ENCODE peak calls at places on chromosomes 11 and 22, in four cellular contexts. One of them, this sample, is unnamed.

GRCh38 chr11:31060880-31061279 is 308.7 kb downstream of the DCDC1 start:
- DNase-seq in naive thymus-derived CD4-positive, alpha-beta T cell: no peak
- DNase-seq in IMR-90: peak
- DNase-seq in A549: peak
- DNase-seq in this sample: no peak

GRCh38 chr11:35304393-35304790 is 115.0 kb downstream of the SLC1A2 start:
- DNase-seq in A549: peak
- DNase-seq in naive thymus-derived CD4-positive, alpha-beta T cell: peak
- DNase-seq in IMR-90: peak
- DNase-seq in this sample: no peak

GRCh38 chr11:77806415-77806814 is 14.1 kb downstream of the RSF1 start:
- DNase-seq in IMR-90: no peak
- DNase-seq in A549: no peak
- DNase-seq in naive thymus-derived CD4-positive, alpha-beta T cell: no peak
- DNase-seq in this sample: no peak

GRCh38 chr11:72828081-72828567 is 13.9 kb downstream of the ATG16L2 start:
- DNase-seq in A549: no peak
- DNase-seq in IMR-90: peak
- DNase-seq in naive thymus-derived CD4-positive, alpha-beta T cell: no peak
- DNase-seq in this sample: no peak

GRCh38 chr11:44958165-44958564 is 7.5 kb upstream of the TP53I11 start:
- DNase-seq in A549: no peak
- DNase-seq in naive thymus-derived CD4-positive, alpha-beta T cell: no peak
- DNase-seq in IMR-90: no peak
- DNase-seq in this sample: no peak

GRCh38 chr22:39967996-39968968 is 8.1 kb downstream of the TMA7B start:
- DNase-seq in IMR-90: no peak
- DNase-seq in A549: no peak
- DNase-seq in naive thymus-derived CD4-positive, alpha-beta T cell: no peak
- DNase-seq in this sample: no peak

GRCh38 chr11:59206635-59207034 is 6.1 kb downstream of the MPEG1 start:
- DNase-seq in IMR-90: peak
- DNase-seq in A549: peak
- DNase-seq in naive thymus-derived CD4-positive, alpha-beta T cell: no peak
- DNase-seq in this sample: no peak

GRCh38 chr11:133842730-133843129 is 2.6 kb downstream of the SPATA19 start:
- DNase-seq in A549: no peak
- DNase-seq in naive thymus-derived CD4-positive, alpha-beta T cell: no peak
- DNase-seq in IMR-90: no peak
- DNase-seq in this sample: no peak

GRCh38 chr11:1356007-1356435 is 33.7 kb upstream of the BRSK2 start:
- DNase-seq in naive thymus-derived CD4-positive, alpha-beta T cell: no peak
- DNase-seq in IMR-90: no peak
- DNase-seq in A549: no peak
- DNase-seq in this sample: no peak

GRCh38 chr11:47979378-47980092 is 824 bp upstream of the PTPRJ start:
- DNase-seq in IMR-90: no peak
- DNase-seq in A549: peak
- DNase-seq in naive thymus-derived CD4-positive, alpha-beta T cell: no peak
- DNase-seq in this sample: no peak

GRCh38 chr22:48755332-48755949 is 1072.2 kb downstream of the BRD1 start:
- DNase-seq in IMR-90: no peak
- DNase-seq in A549: no peak
- DNase-seq in naive thymus-derived CD4-positive, alpha-beta T cell: no peak
- DNase-seq in this sample: no peak

GRCh38 chr22:48753752-48754517 is 1073.7 kb downstream of the BRD1 start:
- DNase-seq in A549: no peak
- DNase-seq in IMR-90: no peak
- DNase-seq in naive thymus-derived CD4-positive, alpha-beta T cell: no peak
- DNase-seq in this sample: no peak

GRCh38 chr22:48756146-48757111 is 1071.2 kb downstream of the BRD1 start:
- DNase-seq in IMR-90: no peak
- DNase-seq in naive thymus-derived CD4-positive, alpha-beta T cell: no peak
- DNase-seq in A549: peak
- DNase-seq in this sample: no peak

GRCh38 chr22:48753381-48753730 is 1074.3 kb downstream of the BRD1 start:
- DNase-seq in IMR-90: no peak
- DNase-seq in A549: no peak
- DNase-seq in naive thymus-derived CD4-positive, alpha-beta T cell: no peak
- DNase-seq in this sample: no peak

DNA sequence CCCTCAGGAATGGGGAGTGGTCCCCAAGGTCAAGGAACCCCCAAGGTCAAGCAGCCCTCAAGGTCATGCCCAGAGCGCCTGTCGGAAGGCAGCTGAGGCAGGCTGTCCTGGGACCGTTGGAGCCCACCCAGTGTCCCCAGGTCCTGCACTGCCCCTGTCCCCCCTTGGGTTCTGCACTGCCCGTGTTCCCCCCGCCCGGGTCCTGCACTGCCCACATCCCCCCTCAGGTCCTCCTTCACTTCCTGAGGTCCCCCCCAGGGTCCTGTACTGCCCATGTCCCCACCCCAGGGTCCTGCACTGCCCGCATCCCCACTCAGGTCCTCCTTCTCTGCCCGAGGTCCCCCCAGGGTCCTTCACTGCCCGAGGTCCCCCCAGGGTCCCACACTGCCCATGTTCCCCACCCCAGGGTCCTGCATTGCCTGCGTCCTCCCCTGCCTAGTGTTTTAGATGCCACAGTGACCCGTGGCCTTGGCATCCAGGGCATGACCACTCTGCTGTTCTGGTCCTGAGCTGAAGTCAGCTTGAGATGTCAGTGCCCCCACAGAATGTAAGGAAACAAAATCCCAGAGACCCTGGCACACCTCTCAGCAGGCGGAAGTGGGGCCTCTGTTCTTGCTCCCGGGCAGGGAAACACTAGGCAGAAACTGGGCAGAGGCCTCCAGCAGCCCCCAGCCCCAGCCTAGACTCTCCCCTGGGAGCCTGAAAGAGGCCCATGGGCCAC is 1072.9 kb downstream of the BRD1 start:
- DNase-seq in IMR-90: no peak
- DNase-seq in A549: no peak
- DNase-seq in naive thymus-derived CD4-positive, alpha-beta T cell: no peak
- DNase-seq in this sample: no peak
- H3K27ac ChIP-seq in IMR-90: no peak
- H3K27ac ChIP-seq in A549: no peak
- H3K27ac ChIP-seq in naive thymus-derived CD4-positive, alpha-beta T cell: no peak
- H3K27ac ChIP-seq in this sample: no peak

DNA sequence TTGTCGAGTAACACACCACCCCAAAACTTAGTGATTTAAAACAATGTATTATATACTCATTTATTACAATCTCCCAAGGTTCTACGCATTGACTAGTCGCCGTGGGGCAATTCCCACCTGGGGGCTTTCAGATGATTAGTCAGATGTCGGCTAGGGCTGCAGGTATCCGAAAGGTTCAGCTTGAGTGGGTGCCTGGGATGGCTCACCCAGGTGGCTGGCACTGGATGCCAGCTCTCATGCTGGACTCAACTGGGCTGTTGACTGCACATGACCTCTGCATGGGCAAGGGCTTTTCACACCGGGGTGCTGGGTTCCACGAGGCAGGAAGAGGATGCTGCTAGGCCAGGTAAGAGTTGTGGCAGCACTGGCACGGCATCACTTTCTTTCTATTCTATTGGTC is 21.9 kb upstream of the MICAL2 start:
- DNase-seq in A549: no peak
- DNase-seq in naive thymus-derived CD4-positive, alpha-beta T cell: no peak
- DNase-seq in IMR-90: no peak
- DNase-seq in this sample: no peak
- H3K27ac ChIP-seq in A549: peak
- H3K27ac ChIP-seq in naive thymus-derived CD4-positive, alpha-beta T cell: no peak
- H3K27ac ChIP-seq in IMR-90: peak
- H3K27ac ChIP-seq in this sample: no peak

GRCh38 chr11:129323896-129324522 is 51.6 kb upstream of the BARX2 start:
- DNase-seq in IMR-90: peak
- DNase-seq in naive thymus-derived CD4-positive, alpha-beta T cell: no peak
- DNase-seq in A549: peak
- DNase-seq in this sample: no peak

GRCh38 chr11:129322941-129323340 is 52.7 kb upstream of the BARX2 start:
- DNase-seq in naive thymus-derived CD4-positive, alpha-beta T cell: no peak
- DNase-seq in IMR-90: no peak
- DNase-seq in A549: no peak
- DNase-seq in this sample: no peak

GRCh38 chr11:129321076-129321475 is 54.6 kb upstream of the BARX2 start:
- DNase-seq in IMR-90: no peak
- DNase-seq in naive thymus-derived CD4-positive, alpha-beta T cell: no peak
- DNase-seq in A549: no peak
- DNase-seq in this sample: no peak

GRCh38 chr11:129326921-129327320 is 48.7 kb upstream of the BARX2 start:
- DNase-seq in A549: no peak
- DNase-seq in IMR-90: no peak
- DNase-seq in naive thymus-derived CD4-positive, alpha-beta T cell: no peak
- DNase-seq in this sample: no peak

DNA sequence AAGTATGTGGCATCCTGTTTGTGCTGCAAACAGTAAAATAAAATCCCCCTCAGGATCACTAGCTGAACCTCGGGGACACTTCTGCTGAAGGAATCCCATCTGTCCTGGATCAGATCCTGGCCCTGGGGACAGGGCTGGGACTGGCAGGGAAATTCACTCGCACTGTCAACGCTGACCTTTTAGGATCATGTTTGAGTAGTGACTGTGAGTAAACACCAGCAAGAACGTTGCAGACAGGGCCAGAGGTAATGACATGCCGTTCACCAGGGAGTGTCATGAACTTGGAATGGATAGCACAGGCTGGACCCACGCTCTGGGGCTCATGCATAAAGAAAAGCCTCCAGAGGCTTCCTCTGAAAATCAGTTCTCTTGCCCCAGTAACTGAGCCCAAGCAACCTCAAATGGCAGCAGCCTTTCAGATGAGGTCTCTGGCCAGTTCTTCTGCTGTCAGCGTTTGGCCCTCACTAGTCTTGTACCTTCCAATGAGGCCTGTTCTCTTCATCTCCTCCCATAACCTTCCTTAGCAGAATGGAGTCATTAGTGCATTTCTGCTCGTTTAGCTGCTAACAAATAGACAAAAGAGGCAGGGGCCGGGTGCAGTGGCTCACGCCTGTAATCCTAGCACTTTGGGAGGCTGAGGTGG is 51.0 kb upstream of the BARX2 start:
- DNase-seq in A549: peak
- DNase-seq in naive thymus-derived CD4-positive, alpha-beta T cell: no peak
- DNase-seq in IMR-90: no peak
- DNase-seq in this sample: no peak
- H3K27ac ChIP-seq in A549: peak
- H3K27ac ChIP-seq in naive thymus-derived CD4-positive, alpha-beta T cell: no peak
- H3K27ac ChIP-seq in IMR-90: no peak
- H3K27ac ChIP-seq in this sample: peak

GRCh38 chr22:41435560-41435959 is 11.0 kb downstream of the TOB2 start:
- DNase-seq in IMR-90: no peak
- DNase-seq in A549: no peak
- DNase-seq in naive thymus-derived CD4-positive, alpha-beta T cell: no peak
- DNase-seq in this sample: no peak

GRCh38 chr22:41429232-41429945 is 17.2 kb downstream of the TOB2 start:
- DNase-seq in A549: no peak
- DNase-seq in naive thymus-derived CD4-positive, alpha-beta T cell: no peak
- DNase-seq in IMR-90: no peak
- DNase-seq in this sample: no peak

GRCh38 chr22:41431656-41432055 is 14.9 kb downstream of the TOB2 start:
- DNase-seq in A549: no peak
- DNase-seq in IMR-90: no peak
- DNase-seq in naive thymus-derived CD4-positive, alpha-beta T cell: no peak
- DNase-seq in this sample: no peak

GRCh38 chr22:41425704-41426365 is 20.8 kb downstream of the TOB2 start:
- DNase-seq in naive thymus-derived CD4-positive, alpha-beta T cell: no peak
- DNase-seq in A549: no peak
- DNase-seq in IMR-90: no peak
- DNase-seq in this sample: no peak

GRCh38 chr22:41429946-41430332 is 16.7 kb downstream of the TOB2 start:
- DNase-seq in naive thymus-derived CD4-positive, alpha-beta T cell: no peak
- DNase-seq in A549: no peak
- DNase-seq in IMR-90: no peak
- DNase-seq in this sample: no peak
- H3K27ac ChIP-seq in naive thymus-derived CD4-positive, alpha-beta T cell: no peak
- H3K27ac ChIP-seq in A549: no peak
- H3K27ac ChIP-seq in IMR-90: no peak
- H3K27ac ChIP-seq in this sample: peak

GRCh38 chr11:20197881-20198280 is 37.6 kb upstream of the DBX1 start:
- DNase-seq in naive thymus-derived CD4-positive, alpha-beta T cell: no peak
- DNase-seq in IMR-90: no peak
- DNase-seq in A549: no peak
- DNase-seq in this sample: no peak
- H3K27ac ChIP-seq in naive thymus-derived CD4-positive, alpha-beta T cell: no peak
- H3K27ac ChIP-seq in IMR-90: no peak
- H3K27ac ChIP-seq in A549: no peak
- H3K27ac ChIP-seq in this sample: no peak

DNA sequence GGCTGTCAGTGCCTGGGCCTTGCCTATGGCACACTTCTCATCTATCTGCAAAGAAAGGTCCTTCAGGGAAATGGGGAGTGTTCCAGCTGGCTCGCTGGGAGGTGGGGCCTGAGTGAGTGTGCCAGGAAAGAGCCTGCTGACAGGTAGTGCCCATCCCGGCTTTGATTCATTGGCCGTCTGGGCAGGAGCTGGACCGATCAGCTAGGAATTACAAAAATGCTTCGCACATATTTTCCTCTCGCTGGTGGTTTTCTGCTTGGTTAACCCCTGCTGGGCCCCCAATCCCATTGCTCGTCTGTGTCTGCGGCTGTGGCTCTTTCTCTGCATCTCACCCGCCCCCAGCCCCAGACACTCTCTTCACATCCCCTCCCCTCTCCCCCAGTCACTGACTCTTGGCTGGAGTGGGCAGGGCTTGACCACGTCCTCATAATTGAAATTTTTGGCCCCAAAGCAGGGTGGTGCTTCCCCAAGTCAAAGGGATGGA is 10.8 kb downstream of the LIF start:
- DNase-seq in naive thymus-derived CD4-positive, alpha-beta T cell: no peak
- DNase-seq in A549: peak
- DNase-seq in IMR-90: peak
- DNase-seq in this sample: no peak
- H3K27ac ChIP-seq in naive thymus-derived CD4-positive, alpha-beta T cell: no peak
- H3K27ac ChIP-seq in A549: peak
- H3K27ac ChIP-seq in IMR-90: peak
- H3K27ac ChIP-seq in this sample: no peak

DNA sequence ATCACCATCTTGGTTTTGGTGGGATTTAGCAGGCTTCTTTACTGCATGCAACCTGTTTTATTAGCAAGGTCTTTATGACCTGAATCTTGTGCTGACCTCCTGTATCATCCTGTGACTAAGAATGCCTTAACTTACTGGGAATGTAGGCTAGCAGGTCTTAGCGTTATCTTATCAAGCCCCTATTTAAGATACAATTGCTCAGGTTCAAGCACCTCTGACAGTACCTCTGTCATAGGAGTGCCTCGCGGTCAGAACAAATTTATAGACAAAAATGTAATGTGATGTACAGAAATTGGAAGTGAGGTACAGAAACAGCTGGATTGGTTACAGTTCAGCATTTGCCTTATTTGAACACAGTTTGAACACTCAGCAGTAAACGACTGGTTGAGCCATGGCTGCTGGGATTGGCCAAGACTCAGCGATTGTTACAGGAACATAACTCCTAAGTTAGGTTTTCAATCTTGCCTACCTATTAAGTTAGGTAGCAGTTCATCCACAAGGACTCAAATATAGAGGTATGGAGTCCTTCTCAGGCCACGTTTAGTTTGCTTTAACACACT is 16.2 kb upstream of the TMEM123 start:
- DNase-seq in naive thymus-derived CD4-positive, alpha-beta T cell: no peak
- DNase-seq in A549: peak
- DNase-seq in IMR-90: no peak
- DNase-seq in this sample: no peak
- H3K27ac ChIP-seq in naive thymus-derived CD4-positive, alpha-beta T cell: no peak
- H3K27ac ChIP-seq in A549: peak
- H3K27ac ChIP-seq in IMR-90: peak
- H3K27ac ChIP-seq in this sample: no peak

This sample was measured in substantia nigra.